ENCODE peak calls at places on chromosomes 2 and 18, in nine cellular contexts. W, U, K, H, L, F, B, S and R are unnamed samples.

GRCh38 chr2:181684454-181685149 is 4.3 kb upstream of the NEUROD1 start:
- DNase-seq in U (no peak), S (no peak), L (no peak), H (no peak), F (no peak), B (no peak), K (no peak), W (no peak), R (no peak)

GRCh38 chr18:3665780-3666525 is 216.0 kb downstream of the TGIF1 start:
- DNase-seq in H (peak; percentile 31), K (peak; percentile 95), W (peak; percentile 94), S (peak; percentile 93), B (peak; percentile 92), U (peak; percentile 86), L (peak; percentile 88), F (peak; percentile 81), R (peak; percentile 89)

GRCh38 chr2:208183937-208184336 is 5.9 kb downstream of the C2orf80 start:
- DNase-seq in K (peak; percentile 75), F (no peak), S (no peak), W (no peak), U (no peak), B (no peak), H (no peak), L (no peak), R (no peak)

GRCh38 chr2:234676859-234677450 is 180.1 kb upstream of the ARL4C start:
- DNase-seq in H (no peak), B (no peak), F (no peak), W (no peak), U (no peak), L (no peak), S (peak; percentile 46), K (peak; percentile 37), R (peak; percentile 51)

GRCh38 chr2:43159797-43160196 is 66.6 kb downstream of the ZFP36L2 start:
- DNase-seq in F (no peak), U (no peak), W (no peak), H (no peak), S (no peak), B (peak; percentile 43), L (no peak), K (no peak), R (no peak)

GRCh38 chr2:16409006-16409390 is 256.6 kb downstream of the CYRIA start:
- DNase-seq in L (no peak), K (no peak), F (no peak), B (no peak), U (no peak), W (no peak), S (no peak), H (no peak), R (no peak)

GRCh38 chr2:159617651-159618050 is 1.3 kb upstream of the BAZ2B start:
- DNase-seq in W (peak; percentile 30), H (no peak), U (no peak), K (no peak), B (peak; percentile 42), F (no peak), L (no peak), S (no peak), R (peak; percentile 43)

GRCh38 chr2:238643400-238643907 is 204.4 kb upstream of the TWIST2 start:
- DNase-seq in B (no peak), U (no peak), W (no peak), H (no peak), F (no peak), K (no peak), S (peak; percentile 21), L (no peak), R (no peak)

GRCh38 chr2:9112079-9112721 is 94.4 kb upstream of the ASAP2 start:
- DNase-seq in W (peak; percentile 85), H (peak; percentile 65), S (peak; percentile 70), B (peak; percentile 97), U (peak; percentile 69), F (no peak), L (no peak), K (no peak), R (no peak)

GRCh38 chr2:239660390-239661228 is 259.8 kb upstream of the HDAC4 start:
- DNase-seq in H (no peak), K (no peak), L (no peak), W (no peak), B (peak; percentile 13), F (no peak), U (no peak), S (no peak), R (no peak)

GRCh38 chr2:241957276-241957675 is 87.7 kb downstream of the RTP5 start:
- DNase-seq in F (no peak), S (no peak), K (no peak), U (no peak), L (no peak), H (no peak), W (no peak), B (no peak), R (no peak)

GRCh38 chr2:160891353-160891740 is 268.9 kb upstream of the TANK start:
- DNase-seq in B (no peak), K (no peak), L (no peak), W (peak; percentile 7), F (no peak), S (no peak), H (no peak), U (no peak), R (no peak)

GRCh38 chr2:4272261-4272858 is 569.0 kb downstream of the DCDC2C start:
- DNase-seq in B (no peak), H (no peak), L (no peak), S (no peak), W (no peak), K (no peak), U (no peak), F (no peak), R (no peak)

GRCh38 chr2:177783835-177784448 is 288.6 kb downstream of the PDE11A start:
- DNase-seq in U (no peak), F (no peak), H (no peak), S (no peak), W (no peak), K (no peak), B (peak; percentile 83), L (no peak), R (no peak)

GRCh38 chr2:101816598-101816997 is 119.1 kb downstream of the MAP4K4 start:
- DNase-seq in F (no peak), H (no peak), W (no peak), S (no peak), U (no peak), K (no peak), B (no peak), L (no peak), R (no peak)

GRCh38 chr2:152598975-152599724 is 118.1 kb downstream of the PRPF40A start:
- DNase-seq in B (peak; percentile 33), K (no peak), S (no peak), F (no peak), U (no peak), H (no peak), W (no peak), L (no peak), R (no peak)

GRCh38 chr18:24076950-24077349 is 61.9 kb upstream of the CABYR start:
- DNase-seq in B (no peak), W (no peak), F (no peak), H (no peak), K (no peak), U (no peak), S (no peak), L (no peak), R (no peak)

GRCh38 chr18:74914648-74915047 is 294.3 kb downstream of the PTGR3 start:
- DNase-seq in K (peak; percentile 43), U (no peak), S (no peak), W (no peak), F (no peak), L (no peak), B (no peak), H (no peak), R (no peak)

GRCh38 chr18:21163647-21164625 is 52.3 kb upstream of the ROCK1 start:
- DNase-seq in U (no peak), L (no peak), S (no peak), K (no peak), F (no peak), W (no peak), B (peak; percentile 93), H (no peak), R (no peak)

GRCh38 chr2:216578325-216578724 is 54.9 kb upstream of the IGFBP2 start:
- DNase-seq in L (no peak), H (no peak), W (no peak), F (no peak), K (no peak), U (no peak), S (no peak), B (peak; percentile 30), R (no peak)

DNA sequence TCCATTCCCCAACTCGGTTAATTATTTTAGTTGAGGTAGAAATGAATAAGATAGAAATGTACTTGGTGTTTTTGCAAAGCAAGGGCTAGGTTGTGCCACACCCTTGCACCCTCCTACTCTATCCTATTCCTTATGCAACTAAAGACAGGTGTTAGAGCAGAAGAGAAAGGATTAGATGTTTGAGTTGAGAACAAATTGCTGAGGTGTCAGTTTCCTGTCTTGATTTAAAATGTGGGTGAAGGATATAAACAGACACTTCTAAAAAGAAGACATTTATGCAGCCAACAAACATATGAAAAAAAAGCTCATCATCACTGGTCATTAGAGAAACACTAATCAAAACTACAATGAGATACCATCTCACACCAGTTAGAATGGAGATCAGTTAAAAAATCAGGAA is 1256.2 kb downstream of the CNTNAP5 start:
- DNase-seq in L (no peak), F (no peak), K (no peak), W (no peak), S (no peak), H (no peak), U (no peak), B (no peak), R (no peak)
- H3K9me3 ChIP-seq in L (no peaks in the 10 kb centered on the region), F (peaks cover 10% of the 10 kb centered on the region), K (no peaks in the 10 kb centered on the region), W (no peaks in the 10 kb centered on the region), S (no peaks in the 10 kb centered on the region), H (no peaks in the 10 kb centered on the region), U (no peaks in the 10 kb centered on the region), B (peaks cover 3% of the 10 kb centered on the region), R (no peaks in the 10 kb centered on the region)

GRCh38 chr2:21552999-21553398 is 429.2 kb downstream of the TDRD15 start:
- DNase-seq in K (no peak), L (no peak), U (no peak), F (no peak), S (no peak), B (no peak), H (no peak), W (no peak), R (no peak)
- H3K9me3 ChIP-seq in K (peaks cover 12% of the 10 kb centered on the region), L (no peaks in the 10 kb centered on the region), U (no peaks in the 10 kb centered on the region), F (peaks cover 3% of the 10 kb centered on the region), S (no peaks in the 10 kb centered on the region), B (no peaks in the 10 kb centered on the region), H (no peaks in the 10 kb centered on the region), W (no peaks in the 10 kb centered on the region), R (no peaks in the 10 kb centered on the region)

DNA sequence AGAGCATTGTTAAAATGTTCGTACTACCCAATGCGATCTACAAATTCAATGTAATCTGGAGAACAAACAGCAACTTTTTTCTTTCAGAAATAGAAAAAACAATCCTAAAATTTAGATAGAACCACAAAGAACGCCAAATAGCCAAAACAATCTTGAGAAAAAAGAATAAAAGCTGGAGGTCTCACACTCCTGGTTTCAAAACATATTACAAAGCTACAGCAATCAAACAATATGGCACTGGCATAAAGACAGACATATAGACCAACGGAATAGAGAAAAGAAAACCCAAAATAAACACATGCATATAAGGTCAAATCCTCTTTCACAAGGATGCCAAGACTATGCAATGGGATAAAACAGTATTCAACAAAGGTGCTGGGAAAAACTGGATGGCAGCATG is 74.5 kb downstream of the MAP4K3 start:
- DNase-seq in F (no peak), U (no peak), W (no peak), S (no peak), L (no peak), H (no peak), K (no peak), B (no peak), R (no peak)
- H3K9me3 ChIP-seq in F (peaks cover 36% of the 10 kb centered on the region), U (peaks cover 25% of the 10 kb centered on the region), W (peaks cover 24% of the 10 kb centered on the region), S (peaks cover 26% of the 10 kb centered on the region), L (peaks cover 36% of the 10 kb centered on the region), H (peaks cover 11% of the 10 kb centered on the region), K (peaks cover 93% of the 10 kb centered on the region), B (peaks cover 7% of the 10 kb centered on the region), R (peaks cover 15% of the 10 kb centered on the region)

GRCh38 chr18:35588995-35589394 is 7.5 kb downstream of the GALNT1 start:
- DNase-seq in W (no peak), B (no peak), H (no peak), L (no peak), U (no peak), S (no peak), F (peak; percentile 46), K (peak; percentile 70), R (no peak)
- H3K9me3 ChIP-seq in W (peaks cover 17% of the 10 kb centered on the region), B (no peaks in the 10 kb centered on the region), H (no peaks in the 10 kb centered on the region), L (no peaks in the 10 kb centered on the region), U (peaks cover 6% of the 10 kb centered on the region), S (peaks cover 10% of the 10 kb centered on the region), F (peaks cover 7% of the 10 kb centered on the region), K (peaks cover 47% of the 10 kb centered on the region), R (peaks cover 7% of the 10 kb centered on the region)